ENCODE peak calls at places on chromosomes 5 and 9, in six cellular contexts. Y is CD8-positive, alpha-beta memory T cell; E is CD8-positive, alpha-beta T cell; R is CD4-positive, CD25-positive, alpha-beta regulatory T cell; F is tibial nerve; W is PC-9. B is an unnamed sample.
A peak's percentile ranks its signal among the peaks of the same experiment; 100 is the strongest.

GRCh38 chr5:125142439-125142838 is 396.0 kb upstream of the ZNF608 start:
- DNase-seq in Y (no peak), E (no peak), R (no peak), F (no peak), W (no peak), B (no peak)

GRCh38 chr5:161547573-161548471 is 1.3 kb upstream of the GABRB2 start:
- DNase-seq in Y (no peak), E (no peak), R (no peak), F (no peak), W (no peak), B (no peak)

GRCh38 chr5:140833993-140834392 is at the start of gene PCDHA7:
- DNase-seq in Y (no peak), E (no peak), R (no peak), F (no peak), W (no peak), B (no peak)

GRCh38 chr9:93136011-93136440 is 2.0 kb upstream of the NINJ1 start:
- DNase-seq in Y (no peak), E (no peak), R (no peak), F (no peak), W (no peak), B (no peak)

GRCh38 chr9:123571240-123571639 is 215.2 kb downstream of the CRB2 start:
- DNase-seq in Y (no peak), E (no peak), R (no peak), F (no peak), W (no peak), B (no peak)

GRCh38 chr5:120655828-120656435 is 191.8 kb downstream of the PRR16 start:
- DNase-seq in Y (no peak), E (no peak), R (peak; percentile 0), F (peak; percentile 38), W (no peak), B (no peak)

GRCh38 chr9:127177682-127178265 is 55.3 kb upstream of the ANGPTL2 start:
- DNase-seq in Y (no peak), E (no peak), R (no peak), F (no peak), W (no peak), B (no peak)

GRCh38 chr9:117000196-117000723 is 313.2 kb downstream of the TRIM32 start:
- DNase-seq in Y (no peak), E (no peak), R (no peak), F (no peak), W (no peak), B (no peak)

GRCh38 chr9:128372188-128372641 is 1.0 kb downstream of the URM1 start:
- DNase-seq in Y (no peak), E (no peak), R (peak; percentile 28), F (no peak), W (no peak), B (no peak)

GRCh38 chr5:11384441-11385250 is 519.6 kb downstream of the CTNND2 start:
- DNase-seq in Y (no peak), E (no peak), R (no peak), F (no peak), W (no peak), B (no peak)

GRCh38 chr5:20575515-20575914 is 587.5 kb upstream of the CDH18 start:
- DNase-seq in Y (no peak), E (no peak), R (no peak), F (no peak), W (no peak), B (no peak)

GRCh38 chr5:62460578-62460983 is 48.0 kb downstream of the IPO11 start:
- DNase-seq in Y (no peak), E (no peak), R (peak; percentile 59), F (no peak), W (no peak), B (no peak)

GRCh38 chr5:39015743-39016586 is 58.2 kb downstream of the RICTOR start:
- DNase-seq in Y (no peak), E (no peak), R (no peak), F (no peak), W (no peak), B (no peak)

GRCh38 chr9:20355022-20355421 is 267.3 kb downstream of the MLLT3 start:
- DNase-seq in Y (no peak), E (no peak), R (no peak), F (no peak), W (no peak), B (no peak)

GRCh38 chr5:109413463-109413862 is 3.7 kb upstream of the PJA2 start:
- DNase-seq in Y (no peak), E (no peak), R (no peak), F (no peak), W (no peak), B (no peak)

GRCh38 chr5:18113724-18114123 is 479.5 kb downstream of the TAF11L14 start:
- DNase-seq in Y (no peak), E (no peak), R (no peak), F (no peak), W (no peak), B (no peak)

GRCh38 chr5:83000448-83000847 is 76.7 kb downstream of the TMEM167A start:
- DNase-seq in Y (no peak), E (no peak), R (no peak), F (no peak), W (no peak), B (no peak)

GRCh38 chr5:83001788-83002381 is 75.3 kb downstream of the TMEM167A start:
- DNase-seq in Y (no peak), E (no peak), R (no peak), F (no peak), W (no peak), B (no peak)

GRCh38 chr5:83000922-83001321 is 76.3 kb downstream of the TMEM167A start:
- DNase-seq in Y (no peak), E (no peak), R (no peak), F (no peak), W (no peak), B (no peak)

GRCh38 chr5:83006683-83007283 is 70.4 kb downstream of the TMEM167A start:
- DNase-seq in Y (no peak), E (no peak), R (no peak), F (no peak), W (no peak), B (no peak)

DNA sequence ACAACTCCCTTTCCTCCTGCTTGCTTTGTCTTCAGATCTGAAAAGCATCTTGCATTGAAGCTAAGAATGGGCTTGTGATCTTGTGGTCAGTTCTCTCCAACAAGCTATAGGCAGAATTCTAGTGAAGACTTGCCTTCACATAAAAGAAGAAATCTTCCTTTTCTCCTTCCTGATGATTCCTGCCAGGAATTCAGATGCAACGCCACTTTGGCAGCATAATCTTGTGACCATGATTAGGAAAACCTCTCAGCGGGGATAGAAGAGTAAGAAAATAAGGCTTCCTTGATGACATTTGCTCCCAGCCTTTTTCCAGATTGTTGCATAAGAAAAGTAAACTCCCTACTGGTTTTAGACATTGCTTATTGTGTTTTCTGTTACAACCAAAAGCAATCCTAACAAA is 73.4 kb downstream of the TMEM167A start:
- DNase-seq in Y (no peak), E (no peak), R (no peak), F (no peak), W (no peak), B (no peak)
- H3K27ac ChIP-seq in Y (no peak overlapping the region), E (no peak overlapping the region), R (no peak overlapping the region), F (no peak overlapping the region), W (no peak overlapping the region), B (no peak overlapping the region)

GRCh38 chr9:136848393-136849037 is 694 bp upstream of the PHPT1 start:
- DNase-seq in Y (no peak), E (no peak), R (peak; percentile 64), F (no peak), W (no peak), B (no peak)
- H3K27me3 ChIP-seq in Y (peaks cover 4% of the 10 kb centered on the region), E (peaks cover 3% of the 10 kb centered on the region), R (no peaks in the 10 kb centered on the region), F (peaks cover 36% of the 10 kb centered on the region), W (no peaks in the 10 kb centered on the region), B (peaks cover 15% of the 10 kb centered on the region)

DNA sequence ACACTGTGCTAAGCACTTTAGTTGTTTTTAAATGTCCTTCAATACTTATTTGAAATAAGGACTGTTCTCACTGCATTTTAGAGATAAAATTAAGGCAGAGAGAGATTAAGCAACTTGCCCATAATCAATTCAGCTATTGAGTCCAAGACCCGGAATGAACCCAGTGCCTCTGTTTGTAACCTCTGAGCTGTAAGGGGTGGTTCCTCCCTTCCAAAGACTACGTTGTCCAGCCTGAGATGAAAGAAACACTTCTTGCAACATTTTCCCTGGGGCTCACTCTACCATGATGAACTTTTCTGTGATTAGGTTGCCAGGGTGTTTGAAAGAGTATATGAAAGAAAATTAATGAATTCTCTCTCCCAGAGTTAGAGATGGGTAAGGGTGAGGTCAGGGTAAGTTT is 22.0 kb upstream of the MAP1B start:
- DNase-seq in Y (no peak), E (no peak), R (no peak), F (no peak), W (no peak), B (no peak)
- H3K27ac ChIP-seq in Y (no peak overlapping the region), E (no peak overlapping the region), R (no peak overlapping the region), F (peak overlapping the region; percentile 41), W (no peak overlapping the region), B (no peak overlapping the region)

GRCh38 chr5:170704417-170705195 is 78.9 kb upstream of the GABRP start:
- DNase-seq in Y (no peak), E (no peak), R (no peak), F (no peak), W (no peak), B (no peak)
- H3K27me3 ChIP-seq in Y (no peaks in the 10 kb centered on the region), E (no peaks in the 10 kb centered on the region), R (no peaks in the 10 kb centered on the region), F (no peaks in the 10 kb centered on the region), W (peaks cover 45% of the 10 kb centered on the region), B (no peaks in the 10 kb centered on the region)

B was measured in CD4-positive, alpha-beta T cell.